ENCODE peak calls at places on chromosomes 7 and 10, in four cellular contexts. W is head of caudate nucleus, B is posterior vena cava, U is NAMALWA. X is an unnamed sample.

GRCh38 chr7:38189256-38189938 is 11.4 kb downstream of the STARD3NL start:
- DNase-seq in W (no peak), B (no peak), U (no peak), X (no peak)

GRCh38 chr7:134140889-134141867 is 14.0 kb downstream of the LRGUK start:
- DNase-seq in W (peak; percentile 83), B (peak; percentile 91), U (peak; percentile 84), X (peak; percentile 75)

GRCh38 chr7:35004531-35005096 is 32.7 kb downstream of the DPY19L1 start:
- DNase-seq in W (peak; percentile 65), B (no peak), U (no peak), X (no peak)

GRCh38 chr7:135979674-135980660 is 2.8 kb upstream of the MTPN start:
- DNase-seq in W (no peak), B (no peak), U (no peak), X (no peak)

GRCh38 chr7:46153951-46154787 is 233.1 kb upstream of the IGFBP3 start:
- DNase-seq in W (no peak), B (no peak), U (peak; percentile 25), X (no peak)

GRCh38 chr7:157129200-157129599 is 9.5 kb upstream of the UBE3C start:
- DNase-seq in W (no peak), B (no peak), U (no peak), X (no peak)

GRCh38 chr10:22588462-22588861 is 125.9 kb downstream of the PIP4K2A start:
- DNase-seq in W (no peak), B (no peak), U (no peak), X (no peak)

GRCh38 chr10:73876971-73877370 is 2.6 kb upstream of the CAMK2G start:
- DNase-seq in W (no peak), B (no peak), U (no peak), X (no peak)

GRCh38 chr10:100021322-100021721 is 11.6 kb upstream of the DNMBP start:
- DNase-seq in W (no peak), B (no peak), U (peak; percentile 93), X (no peak)

GRCh38 chr7:48390381-48391327 is 219.4 kb downstream of the ABCA13 start:
- DNase-seq in W (no peak), B (no peak), U (no peak), X (no peak)

GRCh38 chr10:113563306-113564088 is 10.6 kb downstream of the HABP2 start:
- DNase-seq in W (peak; percentile 79), B (peak; percentile 94), U (peak; percentile 76), X (peak; percentile 72)

GRCh38 chr10:77524300-77524711 is 113.3 kb downstream of the KCNMA1 start:
- DNase-seq in W (no peak), B (no peak), U (no peak), X (peak; percentile 43)

GRCh38 chr7:27129729-27130539 is 623 bp downstream of the HOXA4 start:
- DNase-seq in W (no peak), B (no peak), U (peak; percentile 57), X (no peak)

GRCh38 chr10:34736976-34737771 is 77.9 kb downstream of the PARD3 start:
- DNase-seq in W (no peak), B (no peak), U (no peak), X (no peak)

GRCh38 chr10:131676971-131677421 is 223.8 kb upstream of the PPP2R2D start:
- DNase-seq in W (no peak), B (peak; percentile 52), U (no peak), X (no peak)

GRCh38 chr10:96998329-96998888 is 166.3 kb downstream of the LCOR start:
- DNase-seq in W (no peak), B (peak; percentile 80), U (no peak), X (no peak)

GRCh38 chr7:51069411-51070083 is 247.1 kb downstream of the COBL start:
- DNase-seq in W (no peak), B (no peak), U (no peak), X (no peak)

GRCh38 chr7:148395990-148396716 is 194.4 kb upstream of the C7orf33 start:
- DNase-seq in W (peak; percentile 68), B (no peak), U (no peak), X (no peak)

GRCh38 chr7:152313879-152314604 is 121.8 kb downstream of the KMT2C start:
- DNase-seq in W (no peak), B (no peak), U (peak; percentile 78), X (peak; percentile 12)

GRCh38 chr10:132070724-132071123 is 5.0 kb downstream of the JAKMIP3 start:
- DNase-seq in W (no peak), B (no peak), U (no peak), X (no peak)

GRCh38 chr7:69962856-69963149 is 364.5 kb downstream of the AUTS2 start:
- DNase-seq in W (no peak), B (no peak), U (peak; percentile 75), X (no peak)

GRCh38 chr7:211715-212058 is 19.3 kb downstream of the FAM20C start:
- DNase-seq in W (no peak), B (no peak), U (no peak), X (no peak)

GRCh38 chr10:79051766-79052165 is 17.0 kb upstream of the ZMIZ1 start:
- DNase-seq in W (no peak), B (peak; percentile 67), U (no peak), X (no peak)

GRCh38 chr7:157086508-157087187 is 52.1 kb upstream of the UBE3C start:
- DNase-seq in W (no peak), B (no peak), U (no peak), X (no peak)

GRCh38 chr7:452791-453455 is 66.7 kb downstream of the PDGFA start:
- DNase-seq in W (no peak), B (no peak), U (no peak), X (no peak)

GRCh38 chr10:5951167-5951711 is 26.1 kb downstream of the IL15RA start:
- DNase-seq in W (no peak), B (peak; percentile 81), U (no peak), X (no peak)

GRCh38 chr10:22253578-22253882 is 35.7 kb upstream of the EBLN1 start:
- DNase-seq in W (peak; percentile 36), B (peak; percentile 91), U (no peak), X (no peak)

GRCh38 chr7:100719523-100720319 is 547 bp upstream of the EPO start:
- DNase-seq in W (no peak), B (no peak), U (no peak), X (no peak)

GRCh38 chr7:24245362-24245761 is 38.6 kb upstream of the NPY start:
- DNase-seq in W (no peak), B (no peak), U (no peak), X (no peak)

GRCh38 chr7:156327474-156327873 is 313.1 kb upstream of the RNF32 start:
- DNase-seq in W (no peak), B (no peak), U (no peak), X (no peak)

GRCh38 chr7:47381132-47381495 is 200.8 kb downstream of the TNS3 start:
- DNase-seq in W (no peak), B (peak; percentile 16), U (no peak), X (no peak)

GRCh38 chr7:135991322-135991721 is 14.2 kb upstream of the MTPN start:
- DNase-seq in W (no peak), B (no peak), U (no peak), X (no peak)

GRCh38 chr10:71077143-71077581 is 135.2 kb upstream of the UNC5B start:
- DNase-seq in W (peak; percentile 6), B (peak; percentile 71), U (no peak), X (no peak)

GRCh38 chr7:126016722-126017121 is 1087.1 kb upstream of the POT1 start:
- DNase-seq in W (no peak), B (no peak), U (no peak), X (no peak)

X was measured in midbrain.